ENCODE peak calls at places on chromosomes 4 and X, in six cellular contexts. D, Q, J, Y, G and F are unnamed samples.

GRCh38 chr4:176988226-176988625 is 195.5 kb upstream of the VEGFC start:
- DNase-seq in D (no peak), Q (no peak), J (no peak), Y (no peak), G (peak), F (no peak)

GRCh38 chr4:41135761-41136160 is 78.6 kb downstream of the APBB2 start:
- DNase-seq in D (no peak), Q (no peak), J (no peak), Y (no peak), G (peak), F (no peak)

GRCh38 chrX:85309717-85310116 is 65.9 kb downstream of the ZNF711 start:
- DNase-seq in D (no peak), Q (no peak), J (no peak), Y (no peak), G (no peak), F (no peak)

GRCh38 chr4:110068248-110068647 is 130.2 kb downstream of the ELOVL6 start:
- DNase-seq in D (peak), Q (no peak), J (no peak), Y (no peak), G (no peak), F (no peak)

GRCh38 chr4:60724623-60725022 is 475.5 kb upstream of the ADGRL3 start:
- DNase-seq in D (no peak), Q (no peak), J (no peak), Y (no peak), G (peak), F (no peak)

GRCh38 chr4:79341893-79342653 is 16.2 kb upstream of the NAA11 start:
- DNase-seq in D (no peak), Q (no peak), J (no peak), Y (no peak), G (no peak), F (no peak)

GRCh38 chr4:85756938-85757337 is 282.0 kb downstream of the ARHGAP24 start:
- DNase-seq in D (peak), Q (no peak), J (no peak), Y (peak), G (peak), F (no peak)

GRCh38 chr4:107897823-107898222 is 33.5 kb upstream of the CYP2U1 start:
- DNase-seq in D (no peak), Q (no peak), J (no peak), Y (no peak), G (peak), F (no peak)

GRCh38 chrX:41922694-41923171 is 621 bp downstream of the CASK start:
- DNase-seq in D (peak), Q (no peak), J (peak), Y (no peak), G (no peak), F (peak)

GRCh38 chr4:77044458-77045124 is 31.2 kb downstream of the CCNI start:
- DNase-seq in D (no peak), Q (no peak), J (no peak), Y (peak), G (peak), F (no peak)

GRCh38 chr4:604131-604530 is 21.2 kb upstream of the PDE6B start:
- DNase-seq in D (no peak), Q (no peak), J (no peak), Y (no peak), G (no peak), F (no peak)

GRCh38 chrX:784829-785228 is 154.2 kb downstream of the SHOX start:
- DNase-seq in D (no peak), Q (no peak), J (no peak), Y (no peak), G (no peak), F (no peak)

GRCh38 chr4:71229477-71230257 is 109.2 kb upstream of the SLC4A4 start:
- DNase-seq in D (peak), Q (no peak), J (no peak), Y (peak), G (peak), F (no peak)

GRCh38 chrX:85243761-85244410 is at the start of the genes SATL1 and ZNF711:
- DNase-seq in D (peak), Q (no peak), J (peak), Y (peak), G (no peak), F (peak)

GRCh38 chrX:26922278-26922677 is 540.9 kb downstream of the PPP4R3C start:
- DNase-seq in D (no peak), Q (no peak), J (no peak), Y (no peak), G (peak), F (no peak)

GRCh38 chrX:107117993-107118321 is 665 bp downstream of the RBM41 start:
- DNase-seq in D (peak), Q (no peak), J (no peak), Y (no peak), G (peak), F (no peak)

GRCh38 chrX:37755073-37755472 is 24.8 kb upstream of the CYBB start:
- DNase-seq in D (no peak), Q (no peak), J (no peak), Y (peak), G (no peak), F (no peak)

GRCh38 chrX:72142094-72142843 is 10.6 kb upstream of the RTL5 start:
- DNase-seq in D (peak), Q (no peak), J (no peak), Y (no peak), G (no peak), F (no peak)

GRCh38 chrX:10636337-10636736 is 16.0 kb upstream of the MID1 start:
- DNase-seq in D (peak), Q (no peak), J (no peak), Y (no peak), G (no peak), F (no peak)
- TF ChIP-seq CTCF in D (peak), Q (peak), J (peak), Y (no peak), G (peak), F (peak)

GRCh38 chrX:119067023-119067739 is 5.6 kb upstream of the CT47C1 start:
- DNase-seq in D (peak), Q (no peak), J (no peak), Y (peak), G (peak), F (no peak)
- TF ChIP-seq CTCF in D (peak), Q (peak), J (peak), Y (peak), G (peak), F (peak)

GRCh38 chr4:22410645-22411247 is 105.1 kb downstream of the ADGRA3 start:
- DNase-seq in D (no peak), Q (no peak), J (no peak), Y (no peak), G (peak), F (no peak)

GRCh38 chr4:22408474-22408873 is 107.4 kb downstream of the ADGRA3 start:
- DNase-seq in D (no peak), Q (no peak), J (no peak), Y (no peak), G (no peak), F (no peak)

GRCh38 chr4:22413416-22413815 is 102.5 kb downstream of the ADGRA3 start:
- DNase-seq in D (no peak), Q (no peak), J (no peak), Y (no peak), G (no peak), F (no peak)

GRCh38 chr4:22416403-22416802 is 99.5 kb downstream of the ADGRA3 start:
- DNase-seq in D (no peak), Q (no peak), J (no peak), Y (no peak), G (no peak), F (no peak)

DNA sequence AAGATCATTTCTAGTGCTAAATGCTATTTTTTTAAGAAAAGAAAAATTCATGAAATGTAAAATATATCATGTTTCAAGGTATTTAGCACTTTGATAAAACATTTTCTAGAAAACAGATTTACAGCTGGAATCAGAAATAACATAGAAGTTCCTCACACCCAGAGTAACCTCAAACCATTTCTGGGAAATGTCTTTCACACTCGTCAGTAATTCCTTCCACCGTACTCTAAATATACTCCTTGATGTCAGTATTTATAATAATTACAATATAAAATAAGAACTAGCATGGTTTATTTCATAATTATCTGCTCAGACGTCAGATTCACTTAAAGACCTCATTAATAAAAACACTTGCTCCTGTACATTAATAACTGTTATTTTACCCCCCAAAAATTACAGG is 103.9 kb downstream of the ADGRA3 start:
- DNase-seq in D (no peak), Q (no peak), J (no peak), Y (no peak), G (no peak), F (no peak)
- TF ChIP-seq CTCF in D (no peak), Q (no peak), J (no peak), Y (no peak), G (no peak), F (no peak)

GRCh38 chr4:166600264-166600663 is 634.0 kb downstream of the SPOCK3 start:
- DNase-seq in D (no peak), Q (no peak), J (no peak), Y (no peak), G (no peak), F (no peak)
- TF ChIP-seq CTCF in D (no peak), Q (no peak), J (no peak), Y (no peak), G (no peak), F (no peak)